ENCODE peak calls at places on chromosomes 6 and 20, in six cellular contexts. A is H1, K is GM12891, C is GM12878, Z is HepG2, L is K562. O is an unnamed sample.

GRCh38 chr6:78611886-78612480 is 255.4 kb upstream of the IRAK1BP1 start:
- DNase-seq in A (no peak), K (no peak), C (no peak), Z (peak; percentile 1), L (peak; percentile 1), O (no peak)

GRCh38 chr6:15936503-15936902 is 192.4 kb upstream of the MYLIP start:
- DNase-seq in A (no peak), K (peak; percentile 17), C (peak; percentile 75), Z (no peak), L (no peak), O (no peak)

GRCh38 chr20:44526129-44526528 is 4.3 kb upstream of the SERINC3 start:
- DNase-seq in A (no peak), K (no peak), C (no peak), Z (peak; percentile 46), L (no peak), O (no peak)

GRCh38 chr20:38136421-38137245 is 28.4 kb downstream of the TGM2 start:
- DNase-seq in A (no peak), K (no peak), C (no peak), Z (no peak), L (no peak), O (no peak)

GRCh38 chr20:50559856-50560623 is 49.9 kb downstream of the PTPN1 start:
- DNase-seq in A (no peak), K (no peak), C (no peak), Z (no peak), L (no peak), O (no peak)

GRCh38 chr6:168300975-168301647 is 18.5 kb downstream of the DACT2 start:
- DNase-seq in A (no peak), K (no peak), C (no peak), Z (no peak), L (no peak), O (no peak)

GRCh38 chr20:55153321-55153720 is 677.9 kb downstream of the DOK5 start:
- DNase-seq in A (no peak), K (no peak), C (no peak), Z (no peak), L (no peak), O (no peak)

GRCh38 chr6:392441-393390 is 1.2 kb downstream of the IRF4 start:
- DNase-seq in A (no peak), K (no peak), C (no peak), Z (no peak), L (no peak), O (no peak)

GRCh38 chr6:91366781-91367180 is 779.9 kb upstream of the MAP3K7 start:
- DNase-seq in A (no peak), K (no peak), C (no peak), Z (no peak), L (no peak), O (no peak)

GRCh38 chr6:139970591-139970991 is 596.1 kb upstream of the CITED2 start:
- DNase-seq in A (no peak), K (no peak), C (no peak), Z (no peak), L (no peak), O (no peak)

DNA sequence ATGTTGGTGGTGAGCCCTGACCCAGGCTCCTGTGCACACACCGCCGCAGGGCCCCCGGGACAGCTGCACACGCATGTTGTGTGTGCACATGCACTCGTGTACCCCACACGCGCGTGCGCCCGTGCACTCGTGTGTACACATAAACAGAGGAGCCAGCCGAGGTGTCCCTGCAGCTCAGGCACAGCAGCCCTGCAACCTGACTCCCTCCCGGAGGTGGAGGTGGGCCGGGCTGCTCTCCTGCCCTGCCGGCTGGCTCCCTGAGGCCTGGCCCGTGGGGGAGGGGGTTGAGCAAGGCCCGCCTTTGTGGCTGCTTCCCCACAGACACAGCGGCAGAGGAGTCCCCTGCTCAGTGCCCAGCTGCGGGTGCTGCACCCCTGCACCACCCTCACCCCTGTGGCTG is 661 bp downstream of the RBBP8NL start:
- DNase-seq in A (no peak), K (no peak), C (no peak), Z (no peak), L (no peak), O (no peak)
- TF ChIP-seq TAF1 in A (no peak), K (no peak), C (no peak), Z (no peak), L (no peak), O (no peak)

DNA sequence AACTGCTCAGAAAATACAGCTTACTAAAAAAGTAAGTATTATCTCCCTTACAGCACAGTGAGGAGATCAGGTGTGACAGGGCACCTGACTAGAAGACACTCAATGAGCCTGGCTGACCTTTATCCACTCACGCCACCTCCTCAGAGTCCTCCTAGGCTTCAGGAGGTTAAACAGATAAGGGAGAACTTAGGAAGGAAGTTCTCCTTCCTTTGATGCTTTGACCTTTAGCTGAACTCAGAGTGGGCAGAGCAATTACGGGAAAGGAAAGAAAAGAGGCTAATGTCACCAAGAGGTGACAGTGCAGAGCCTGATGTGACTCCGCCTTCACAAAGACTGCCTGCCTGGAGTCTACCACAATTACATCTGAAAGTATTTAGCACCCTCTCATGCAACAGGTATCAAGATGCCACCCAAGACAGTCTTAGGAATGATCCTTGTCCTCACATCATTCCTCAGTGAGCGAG is 36.7 kb downstream of the MAN1A1 start:
- DNase-seq in A (no peak), K (no peak), C (no peak), Z (peak; percentile 24), L (peak; percentile 94), O (no peak)
- TF ChIP-seq POLR2AphosphoS5 in A (no peak), K (no peak), C (no peak), Z (no peak), L (peak; percentile 69), O (no peak)

GRCh38 chr6:159968295-159969203 is at the start of gene IGF2R:
- DNase-seq in A (no peak), K (peak; percentile 97), C (no peak), Z (peak; percentile 83), L (peak; percentile 97), O (peak; percentile 96)
- TF ChIP-seq POLR2A in A (peak; percentile 80), K (peak; percentile 88), C (peak; percentile 94), Z (peak; percentile 88), L (peak; percentile 93), O (peak; percentile 85)

DNA sequence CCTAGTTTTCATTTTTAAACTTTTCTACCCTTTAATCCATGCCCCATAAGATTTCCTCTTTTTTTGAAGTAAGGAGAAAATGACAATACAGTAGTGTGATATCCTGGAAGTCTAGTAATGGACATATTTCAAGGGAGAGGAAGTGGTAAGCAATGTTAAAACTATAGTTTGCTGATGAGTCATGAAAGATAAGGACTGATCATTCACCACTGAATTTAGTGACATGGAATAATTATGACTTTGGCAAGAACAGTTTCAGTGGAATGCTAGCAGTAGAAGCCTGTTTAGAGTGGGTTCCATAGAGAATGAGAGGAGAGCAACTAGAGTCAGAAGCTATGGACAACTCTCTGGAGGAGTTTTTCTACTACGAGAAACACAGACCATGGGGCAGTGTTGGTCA is 24.9 kb upstream of the SLC2A12 start:
- DNase-seq in A (no peak), K (no peak), C (no peak), Z (no peak), L (peak; percentile 25), O (no peak)
- TF ChIP-seq TAF1 in A (no peak), K (no peak), C (no peak), Z (no peak), L (no peak), O (no peak)

DNA sequence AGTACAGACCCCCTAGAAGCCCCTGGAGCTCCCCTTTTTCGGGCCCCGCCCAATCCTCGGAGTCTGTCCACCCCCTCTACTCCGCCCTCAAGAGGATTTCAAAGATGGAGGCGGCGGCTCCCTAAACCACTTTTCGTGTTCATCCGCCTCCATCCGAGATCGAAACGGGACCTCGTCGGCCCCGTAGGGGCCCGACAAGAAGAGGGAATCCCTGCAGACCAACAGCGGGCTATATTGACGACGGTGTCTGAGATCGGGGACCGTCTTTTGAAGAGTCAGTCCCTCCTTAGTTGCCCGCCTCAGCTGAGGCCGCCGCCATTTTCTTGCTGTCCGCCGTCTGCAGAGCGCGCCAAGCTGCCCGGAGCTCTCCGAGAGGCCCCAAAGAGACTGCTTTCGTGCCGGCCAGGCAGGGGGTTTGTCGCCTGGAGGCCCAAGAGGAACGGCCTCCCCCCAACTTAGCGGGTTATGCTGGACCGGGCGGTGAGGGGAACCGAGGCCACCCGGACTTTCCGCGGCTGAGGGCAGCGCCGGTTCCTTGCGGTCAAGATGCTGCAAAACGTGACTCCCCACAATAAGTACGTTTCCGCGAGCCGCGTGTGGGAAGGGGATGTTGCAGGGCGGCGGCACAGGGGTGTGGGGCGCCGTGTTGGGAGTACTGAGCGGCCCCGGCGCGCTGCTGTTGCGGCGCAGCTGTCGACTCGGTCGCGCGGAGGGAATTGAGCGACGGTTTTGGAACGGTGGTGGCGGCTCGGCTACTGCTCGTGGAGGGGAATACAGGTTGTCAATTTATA is 4.2 kb downstream of the BRD2 start:
- DNase-seq in A (no peak), K (no peak), C (no peak), Z (no peak), L (peak; percentile 50), O (no peak)
- TF ChIP-seq POLR2AphosphoS5 in A (peak; percentile 82), K (peak; percentile 79), C (peak; percentile 24), Z (no peak), L (no peak), O (peak; percentile 70)

O was measured in GM12892.